ENCODE peak calls at places on chromosomes 6 and 20, in eight cellular contexts. One of them, this sample, is unnamed.

GRCh38 chr20:57476641-57477461 is 48.1 kb downstream of the CTCFL start:
- DNase-seq in right atrium auricular region: no peak
- DNase-seq in cardiac fibroblast: no peak
- DNase-seq in RWPE1: no peak
- DNase-seq in tibial nerve: no peak
- DNase-seq in choroid plexus epithelial cell: no peak
- DNase-seq in neural crest cell: no peak
- DNase-seq in lower leg skin: no peak
- DNase-seq in this sample: no peak

GRCh38 chr6:164078551-164079274 is 664.2 kb downstream of the QKI start:
- DNase-seq in choroid plexus epithelial cell: no peak
- DNase-seq in cardiac fibroblast: peak
- DNase-seq in RWPE1: no peak
- DNase-seq in tibial nerve: no peak
- DNase-seq in lower leg skin: no peak
- DNase-seq in right atrium auricular region: no peak
- DNase-seq in neural crest cell: no peak
- DNase-seq in this sample: no peak

GRCh38 chr6:154479388-154480143 is 30.9 kb downstream of the CNKSR3 start:
- DNase-seq in choroid plexus epithelial cell: peak
- DNase-seq in right atrium auricular region: no peak
- DNase-seq in neural crest cell: no peak
- DNase-seq in tibial nerve: no peak
- DNase-seq in lower leg skin: no peak
- DNase-seq in cardiac fibroblast: peak
- DNase-seq in RWPE1: no peak
- DNase-seq in this sample: no peak

GRCh38 chr6:1821188-1822183 is 211.8 kb downstream of the FOXC1 start:
- DNase-seq in lower leg skin: no peak
- DNase-seq in tibial nerve: no peak
- DNase-seq in choroid plexus epithelial cell: peak
- DNase-seq in RWPE1: no peak
- DNase-seq in neural crest cell: peak
- DNase-seq in cardiac fibroblast: peak
- DNase-seq in right atrium auricular region: no peak
- DNase-seq in this sample: peak

GRCh38 chr6:36599791-36600209 is 5.6 kb downstream of the SRSF3 start:
- DNase-seq in neural crest cell: peak
- DNase-seq in choroid plexus epithelial cell: peak
- DNase-seq in right atrium auricular region: peak
- DNase-seq in lower leg skin: no peak
- DNase-seq in RWPE1: peak
- DNase-seq in tibial nerve: no peak
- DNase-seq in cardiac fibroblast: peak
- DNase-seq in this sample: no peak

GRCh38 chr20:62551408-62552323 is 75.9 kb upstream of the GATA5 start:
- DNase-seq in tibial nerve: no peak
- DNase-seq in RWPE1: no peak
- DNase-seq in right atrium auricular region: no peak
- DNase-seq in cardiac fibroblast: no peak
- DNase-seq in lower leg skin: no peak
- DNase-seq in choroid plexus epithelial cell: no peak
- DNase-seq in neural crest cell: no peak
- DNase-seq in this sample: no peak

GRCh38 chr6:118708736-118709135 is 57.3 kb upstream of the CEP85L start:
- DNase-seq in cardiac fibroblast: peak
- DNase-seq in lower leg skin: no peak
- DNase-seq in right atrium auricular region: no peak
- DNase-seq in RWPE1: peak
- DNase-seq in tibial nerve: no peak
- DNase-seq in choroid plexus epithelial cell: peak
- DNase-seq in neural crest cell: no peak
- DNase-seq in this sample: no peak

GRCh38 chr6:146358341-146359046 is 185.1 kb upstream of the RAB32 start:
- DNase-seq in right atrium auricular region: no peak
- DNase-seq in RWPE1: peak
- DNase-seq in cardiac fibroblast: peak
- DNase-seq in choroid plexus epithelial cell: peak
- DNase-seq in lower leg skin: no peak
- DNase-seq in tibial nerve: no peak
- DNase-seq in neural crest cell: no peak
- DNase-seq in this sample: no peak

GRCh38 chr6:31114970-31115849 is 610 bp downstream of the PSORS1C1 start:
- DNase-seq in choroid plexus epithelial cell: peak
- DNase-seq in cardiac fibroblast: peak
- DNase-seq in neural crest cell: no peak
- DNase-seq in lower leg skin: no peak
- DNase-seq in RWPE1: peak
- DNase-seq in tibial nerve: no peak
- DNase-seq in right atrium auricular region: no peak
- DNase-seq in this sample: no peak

GRCh38 chr20:11144114-11144513 is 470.3 kb upstream of the JAG1 start:
- DNase-seq in RWPE1: peak
- DNase-seq in choroid plexus epithelial cell: peak
- DNase-seq in neural crest cell: no peak
- DNase-seq in right atrium auricular region: no peak
- DNase-seq in lower leg skin: peak
- DNase-seq in cardiac fibroblast: peak
- DNase-seq in tibial nerve: no peak
- DNase-seq in this sample: no peak

GRCh38 chr20:45445805-45446562 is 23.6 kb upstream of the WFDC2 start:
- DNase-seq in RWPE1: peak
- DNase-seq in cardiac fibroblast: peak
- DNase-seq in lower leg skin: no peak
- DNase-seq in right atrium auricular region: no peak
- DNase-seq in neural crest cell: peak
- DNase-seq in tibial nerve: no peak
- DNase-seq in choroid plexus epithelial cell: peak
- DNase-seq in this sample: peak

GRCh38 chr20:51380401-51381385 is 161.8 kb downstream of the NFATC2 start:
- DNase-seq in cardiac fibroblast: no peak
- DNase-seq in neural crest cell: no peak
- DNase-seq in tibial nerve: no peak
- DNase-seq in right atrium auricular region: no peak
- DNase-seq in choroid plexus epithelial cell: peak
- DNase-seq in lower leg skin: no peak
- DNase-seq in RWPE1: no peak
- DNase-seq in this sample: peak

GRCh38 chr20:51767867-51768758 is at the start of gene ATP9A:
- DNase-seq in lower leg skin: no peak
- DNase-seq in neural crest cell: peak
- DNase-seq in right atrium auricular region: no peak
- DNase-seq in choroid plexus epithelial cell: peak
- DNase-seq in RWPE1: peak
- DNase-seq in cardiac fibroblast: peak
- DNase-seq in tibial nerve: peak
- DNase-seq in this sample: no peak

GRCh38 chr20:8875586-8875985 is 193.3 kb upstream of the PLCB4 start:
- DNase-seq in tibial nerve: no peak
- DNase-seq in choroid plexus epithelial cell: peak
- DNase-seq in lower leg skin: no peak
- DNase-seq in neural crest cell: no peak
- DNase-seq in right atrium auricular region: no peak
- DNase-seq in RWPE1: no peak
- DNase-seq in cardiac fibroblast: no peak
- DNase-seq in this sample: no peak

GRCh38 chr20:11222243-11222642 is 548.4 kb upstream of the JAG1 start:
- DNase-seq in lower leg skin: no peak
- DNase-seq in RWPE1: no peak
- DNase-seq in neural crest cell: no peak
- DNase-seq in cardiac fibroblast: no peak
- DNase-seq in choroid plexus epithelial cell: no peak
- DNase-seq in right atrium auricular region: no peak
- DNase-seq in tibial nerve: no peak
- DNase-seq in this sample: no peak

GRCh38 chr20:64137598-64138031 is 26.6 kb upstream of the MYT1 start:
- DNase-seq in right atrium auricular region: no peak
- DNase-seq in tibial nerve: no peak
- DNase-seq in choroid plexus epithelial cell: no peak
- DNase-seq in RWPE1: no peak
- DNase-seq in neural crest cell: no peak
- DNase-seq in lower leg skin: no peak
- DNase-seq in cardiac fibroblast: no peak
- DNase-seq in this sample: no peak

GRCh38 chr6:45625191-45625664 is 247.5 kb upstream of the SUPT3H start:
- DNase-seq in RWPE1: no peak
- DNase-seq in right atrium auricular region: no peak
- DNase-seq in choroid plexus epithelial cell: peak
- DNase-seq in neural crest cell: no peak
- DNase-seq in tibial nerve: no peak
- DNase-seq in lower leg skin: no peak
- DNase-seq in cardiac fibroblast: peak
- DNase-seq in this sample: no peak

GRCh38 chr6:2875840-2876207 is 27.3 kb downstream of the SERPINB9 start:
- DNase-seq in RWPE1: no peak
- DNase-seq in right atrium auricular region: no peak
- DNase-seq in cardiac fibroblast: no peak
- DNase-seq in neural crest cell: no peak
- DNase-seq in lower leg skin: no peak
- DNase-seq in choroid plexus epithelial cell: peak
- DNase-seq in tibial nerve: no peak
- DNase-seq in this sample: no peak

GRCh38 chr20:37284691-37285124 is 4.7 kb upstream of the MANBAL start:
- DNase-seq in choroid plexus epithelial cell: no peak
- DNase-seq in RWPE1: no peak
- DNase-seq in neural crest cell: no peak
- DNase-seq in right atrium auricular region: no peak
- DNase-seq in lower leg skin: no peak
- DNase-seq in cardiac fibroblast: no peak
- DNase-seq in tibial nerve: no peak
- DNase-seq in this sample: no peak

GRCh38 chr6:1552296-1552761 is 57.4 kb upstream of the FOXC1 start:
- DNase-seq in cardiac fibroblast: peak
- DNase-seq in tibial nerve: no peak
- DNase-seq in choroid plexus epithelial cell: peak
- DNase-seq in RWPE1: peak
- DNase-seq in neural crest cell: no peak
- DNase-seq in lower leg skin: no peak
- DNase-seq in right atrium auricular region: no peak
- DNase-seq in this sample: peak

GRCh38 chr6:158472453-158472852 is 87.4 kb upstream of the TMEM181 start:
- DNase-seq in cardiac fibroblast: no peak
- DNase-seq in neural crest cell: no peak
- DNase-seq in right atrium auricular region: no peak
- DNase-seq in lower leg skin: no peak
- DNase-seq in choroid plexus epithelial cell: no peak
- DNase-seq in tibial nerve: no peak
- DNase-seq in RWPE1: no peak
- DNase-seq in this sample: no peak

GRCh38 chr6:158465747-158466146 is 94.1 kb upstream of the TMEM181 start:
- DNase-seq in RWPE1: no peak
- DNase-seq in neural crest cell: no peak
- DNase-seq in tibial nerve: no peak
- DNase-seq in cardiac fibroblast: no peak
- DNase-seq in right atrium auricular region: no peak
- DNase-seq in lower leg skin: no peak
- DNase-seq in choroid plexus epithelial cell: no peak
- DNase-seq in this sample: no peak

GRCh38 chr6:158471339-158471738 is 88.6 kb upstream of the TMEM181 start:
- DNase-seq in cardiac fibroblast: no peak
- DNase-seq in right atrium auricular region: no peak
- DNase-seq in choroid plexus epithelial cell: no peak
- DNase-seq in tibial nerve: no peak
- DNase-seq in neural crest cell: no peak
- DNase-seq in RWPE1: no peak
- DNase-seq in lower leg skin: no peak
- DNase-seq in this sample: peak

GRCh38 chr6:158467923-158468322 is 92.0 kb upstream of the TMEM181 start:
- DNase-seq in right atrium auricular region: no peak
- DNase-seq in neural crest cell: no peak
- DNase-seq in tibial nerve: no peak
- DNase-seq in choroid plexus epithelial cell: peak
- DNase-seq in RWPE1: no peak
- DNase-seq in lower leg skin: no peak
- DNase-seq in cardiac fibroblast: no peak
- DNase-seq in this sample: no peak

GRCh38 chr6:158468666-158469065 is 91.2 kb upstream of the TMEM181 start:
- DNase-seq in cardiac fibroblast: no peak
- DNase-seq in neural crest cell: no peak
- DNase-seq in tibial nerve: no peak
- DNase-seq in RWPE1: no peak
- DNase-seq in lower leg skin: no peak
- DNase-seq in choroid plexus epithelial cell: no peak
- DNase-seq in right atrium auricular region: no peak
- DNase-seq in this sample: no peak
- TF ChIP-seq CTCF in cardiac fibroblast: no peak
- TF ChIP-seq CTCF in neural crest cell: no peak
- TF ChIP-seq CTCF in tibial nerve: no peak
- TF ChIP-seq CTCF in RWPE1: no peak
- TF ChIP-seq CTCF in lower leg skin: no peak
- TF ChIP-seq CTCF in choroid plexus epithelial cell: peak
- TF ChIP-seq CTCF in right atrium auricular region: no peak
- TF ChIP-seq CTCF in this sample: no peak

GRCh38 chr20:47125553-47126373 is 230.7 kb downstream of the ZMYND8 start:
- DNase-seq in neural crest cell: no peak
- DNase-seq in right atrium auricular region: no peak
- DNase-seq in tibial nerve: no peak
- DNase-seq in cardiac fibroblast: peak
- DNase-seq in choroid plexus epithelial cell: peak
- DNase-seq in RWPE1: peak
- DNase-seq in lower leg skin: peak
- DNase-seq in this sample: no peak
- TF ChIP-seq CTCF in neural crest cell: no peak
- TF ChIP-seq CTCF in right atrium auricular region: peak
- TF ChIP-seq CTCF in tibial nerve: peak
- TF ChIP-seq CTCF in cardiac fibroblast: no peak
- TF ChIP-seq CTCF in choroid plexus epithelial cell: no peak
- TF ChIP-seq CTCF in RWPE1: no peak
- TF ChIP-seq CTCF in lower leg skin: no peak
- TF ChIP-seq CTCF in this sample: no peak

GRCh38 chr6:8837343-8837742 is 402.0 kb upstream of the SLC35B3 start:
- DNase-seq in choroid plexus epithelial cell: no peak
- DNase-seq in neural crest cell: no peak
- DNase-seq in cardiac fibroblast: no peak
- DNase-seq in lower leg skin: no peak
- DNase-seq in tibial nerve: no peak
- DNase-seq in RWPE1: no peak
- DNase-seq in right atrium auricular region: no peak
- DNase-seq in this sample: no peak
- TF ChIP-seq CTCF in choroid plexus epithelial cell: no peak
- TF ChIP-seq CTCF in neural crest cell: no peak
- TF ChIP-seq CTCF in cardiac fibroblast: no peak
- TF ChIP-seq CTCF in lower leg skin: no peak
- TF ChIP-seq CTCF in tibial nerve: no peak
- TF ChIP-seq CTCF in RWPE1: no peak
- TF ChIP-seq CTCF in right atrium auricular region: no peak
- TF ChIP-seq CTCF in this sample: no peak

DNA sequence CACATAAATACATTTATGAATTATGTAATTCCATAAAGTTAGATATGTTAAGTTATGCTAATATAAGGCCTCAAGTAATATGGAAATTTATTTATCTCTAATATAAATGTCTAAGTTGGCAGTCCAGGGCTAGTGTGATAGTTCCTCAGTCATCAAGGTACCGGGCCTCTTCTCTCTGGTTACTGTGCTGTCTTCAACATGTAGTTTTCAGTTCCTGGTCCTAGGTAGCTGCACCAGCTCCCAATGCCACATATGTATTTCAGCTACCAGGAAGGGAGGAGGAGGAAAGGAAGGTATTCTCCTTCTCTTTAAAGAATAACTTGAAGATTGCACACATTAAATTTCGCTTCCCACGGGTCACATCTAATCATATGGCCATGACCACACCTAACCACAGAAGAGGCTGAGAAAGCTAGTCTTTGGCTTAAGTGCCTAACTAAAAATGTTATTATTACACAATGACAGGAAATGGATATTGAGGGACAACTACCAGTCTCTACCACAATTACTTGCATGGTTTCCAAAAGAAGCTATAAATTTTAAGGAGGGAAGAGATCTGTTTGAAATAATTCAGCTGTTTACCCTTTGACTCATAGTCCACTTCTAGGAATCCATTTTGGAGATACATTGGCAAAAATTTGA is 68.6 kb downstream of the BCKDHB start:
- DNase-seq in neural crest cell: no peak
- DNase-seq in choroid plexus epithelial cell: peak
- DNase-seq in cardiac fibroblast: peak
- DNase-seq in tibial nerve: no peak
- DNase-seq in lower leg skin: no peak
- DNase-seq in right atrium auricular region: no peak
- DNase-seq in RWPE1: no peak
- DNase-seq in this sample: no peak
- TF ChIP-seq CTCF in neural crest cell: no peak
- TF ChIP-seq CTCF in choroid plexus epithelial cell: no peak
- TF ChIP-seq CTCF in cardiac fibroblast: no peak
- TF ChIP-seq CTCF in tibial nerve: no peak
- TF ChIP-seq CTCF in lower leg skin: no peak
- TF ChIP-seq CTCF in right atrium auricular region: no peak
- TF ChIP-seq CTCF in RWPE1: no peak
- TF ChIP-seq CTCF in this sample: no peak